ENCODE peak calls at places on chromosomes 5 and 9, in five cellular contexts. P, J, D, X and L are unnamed samples. For H3K27me3, the result is how much of the 10 kb centered on the place peaks cover.

GRCh38 chr9:115847245-115847644 is 306.3 kb upstream of the PAPPA start:
- DNase-seq in X (no peak), D (no peak), J (peak), P (no peak), L (peak)

GRCh38 chr5:1195439-1195838 is 6.0 kb upstream of the SLC6A19 start:
- DNase-seq in X (no peak), D (no peak), P (no peak), J (no peak), L (no peak)

GRCh38 chr9:26142201-26142600 is 464.0 kb upstream of the TUSC1 start:
- DNase-seq in J (no peak), P (no peak), X (no peak), D (no peak), L (no peak)

GRCh38 chr9:19127881-19128719 is 808 bp upstream of the PLIN2 start:
- DNase-seq in X (peak), J (peak), D (peak), P (no peak), L (peak)

GRCh38 chr5:52810426-52810825 is 22.7 kb downstream of the ITGA1 start:
- DNase-seq in X (no peak), P (no peak), D (no peak), J (no peak), L (no peak)

GRCh38 chr5:31476607-31477200 is 55.2 kb downstream of the DROSHA start:
- DNase-seq in P (no peak), X (no peak), J (peak), D (no peak), L (no peak)

GRCh38 chr9:129109504-129109903 is 1.1 kb downstream of the CRAT start:
- DNase-seq in X (peak), P (no peak), D (no peak), J (peak), L (no peak)

GRCh38 chr5:180390441-180391190 is 37.5 kb upstream of the GFPT2 start:
- DNase-seq in J (no peak), D (no peak), X (no peak), P (no peak), L (no peak)

GRCh38 chr9:34650816-34651215 is 1.2 kb upstream of the IL11RA start:
- DNase-seq in X (no peak), J (peak), P (no peak), D (no peak), L (no peak)

GRCh38 chr5:150783422-150783928 is 4.9 kb downstream of the SMIM3 start:
- DNase-seq in J (peak), X (peak), D (peak), P (peak), L (peak)

GRCh38 chr9:105116047-105116868 is 128.2 kb upstream of the SLC44A1 start:
- DNase-seq in P (no peak), X (no peak), D (no peak), J (no peak), L (no peak)

GRCh38 chr9:90880669-90881068 is 79.0 kb downstream of the SYK start:
- DNase-seq in P (no peak), X (no peak), D (no peak), J (no peak), L (no peak)

GRCh38 chr5:35319231-35320002 is 89.1 kb upstream of the PRLR start:
- DNase-seq in P (no peak), D (peak), J (no peak), X (no peak), L (peak)

GRCh38 chr5:80408976-80409926 is 1.4 kb downstream of the ZFYVE16 start:
- DNase-seq in X (no peak), J (peak), P (no peak), D (no peak), L (peak)

GRCh38 chr5:114316167-114316566 is 45.7 kb upstream of the KCNN2 start:
- DNase-seq in P (no peak), D (no peak), X (no peak), J (peak), L (no peak)

GRCh38 chr9:131421691-131422090 is 27.8 kb downstream of the PRRC2B start:
- DNase-seq in X (no peak), D (no peak), P (no peak), J (no peak), L (no peak)

GRCh38 chr5:90096415-90097081 is 313.0 kb downstream of the CETN3 start:
- DNase-seq in X (no peak), J (peak), D (no peak), P (no peak), L (peak)

GRCh38 chr9:101677864-101678263 is 60.6 kb downstream of the GRIN3A start:
- DNase-seq in J (no peak), X (no peak), P (no peak), D (no peak), L (no peak)

GRCh38 chr5:155833282-155833681 is 493.7 kb upstream of the SGCD start:
- DNase-seq in D (no peak), P (no peak), J (no peak), X (no peak), L (no peak)

GRCh38 chr5:50582699-50583098 is 83.7 kb upstream of the PARP8 start:
- DNase-seq in J (no peak), P (no peak), D (no peak), X (no peak), L (no peak)

GRCh38 chr5:28648108-28648507 is 1609.7 kb upstream of the CDH9 start:
- DNase-seq in X (no peak), J (no peak), D (no peak), P (no peak), L (peak)

GRCh38 chr9:74391816-74392215 is 105.3 kb upstream of the RORB start:
- DNase-seq in P (no peak), J (no peak), X (no peak), D (no peak), L (no peak)

GRCh38 chr9:127972316-127972871 is 8.4 kb downstream of the EEIG1 start:
- DNase-seq in J (no peak), X (no peak), D (peak), P (no peak), L (no peak)

GRCh38 chr9:108099854-108100253 is 610.3 kb upstream of the KLF4 start:
- DNase-seq in X (no peak), D (no peak), J (no peak), P (no peak), L (no peak)

GRCh38 chr5:127697894-127698600 is 5.1 kb upstream of the CCDC192 start:
- DNase-seq in P (no peak), D (no peak), X (no peak), J (peak), L (peak)

GRCh38 chr9:13387668-13388124 is 108.2 kb upstream of the MPDZ start:
- DNase-seq in D (no peak), X (no peak), P (no peak), J (no peak), L (no peak)

GRCh38 chr5:136011427-136012001 is 17.3 kb upstream of the TGFBI start:
- DNase-seq in D (no peak), J (peak), X (no peak), P (no peak), L (peak)

GRCh38 chr5:114237766-114238165 is 124.1 kb upstream of the KCNN2 start:
- DNase-seq in P (no peak), D (no peak), J (peak), X (no peak), L (peak)

GRCh38 chr9:128420060-128420650 is 502 bp upstream of the CERCAM start:
- DNase-seq in D (peak), J (peak), X (peak), P (peak), L (peak)

GRCh38 chr9:214488-215448 is at the start of gene DOCK8:
- DNase-seq in X (peak), J (no peak), D (peak), P (peak), L (no peak)

GRCh38 chr9:97638666-97639065 is 5.0 kb downstream of the NCBP1 start:
- DNase-seq in P (no peak), J (no peak), X (no peak), D (no peak), L (no peak)
- H3K4me3 ChIP-seq in P (no peak), J (no peak), X (no peak), D (no peak), L (no peak)

GRCh38 chr5:120055858-120056257 is 408.2 kb upstream of the PRR16 start:
- DNase-seq in J (peak), P (no peak), X (no peak), D (no peak), L (peak)
- TF ChIP-seq CTCF in J (peak), P (no peak), X (no peak), D (peak), L (peak)

DNA sequence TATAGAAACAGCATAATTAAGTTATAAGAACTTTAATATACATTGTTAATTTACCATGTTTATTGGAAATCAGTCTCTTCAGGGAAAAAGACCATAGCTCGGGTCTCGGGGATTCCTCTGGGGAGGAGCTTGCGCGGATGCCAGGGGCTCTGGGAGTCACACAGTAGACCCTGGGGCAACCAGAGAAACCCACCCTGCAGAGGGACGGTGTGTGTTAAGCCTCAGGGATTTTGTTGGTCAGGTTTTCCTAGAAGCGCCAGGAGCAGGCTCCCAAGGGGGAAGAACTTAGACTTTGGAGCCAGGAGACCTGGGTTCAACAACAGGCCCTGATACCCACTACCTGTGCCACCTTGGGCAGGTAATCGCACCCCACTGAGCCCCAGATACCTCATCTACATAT is 297.9 kb downstream of the MED10 start:
- DNase-seq in P (no peak), J (no peak), D (no peak), X (no peak), L (no peak)
- H3K27me3 ChIP-seq in P (under half), J (under half), D (under half), X (under half), L (under half)

GRCh38 chr5:175872287-175873089 is 1.1 kb downstream of the CPLX2 start:
- DNase-seq in J (no peak), X (no peak), P (no peak), D (no peak), L (no peak)
- H3K4me3 ChIP-seq in J (no peak), X (no peak), P (no peak), D (no peak), L (no peak)